ENCODE peak calls at places on chromosomes 11 and 22, in eight cellular contexts. V, U, P, R, O, S, B and L are unnamed samples.

GRCh38 chr11:10731064-10731680 is 19.9 kb upstream of the CTR9 start:
- DNase-seq in V (no peak), U (no peak), P (no peak), R (no peak), O (no peak), S (no peak), B (no peak), L (no peak)

GRCh38 chr11:12502950-12503579 is 125.7 kb downstream of the PARVA start:
- DNase-seq in V (no peak), U (no peak), P (no peak), R (no peak), O (no peak), S (no peak), B (peak; percentile 68), L (no peak)

GRCh38 chr11:129282634-129283033 is 90.5 kb upstream of the ARHGAP32 start:
- DNase-seq in V (no peak), U (no peak), P (no peak), R (no peak), O (no peak), S (no peak), B (no peak), L (no peak)

GRCh38 chr11:47257518-47258316 is at the start of gene NR1H3:
- DNase-seq in V (no peak), U (no peak), P (no peak), R (peak; percentile 45), O (peak; percentile 34), S (no peak), B (peak; percentile 86), L (no peak)

GRCh38 chr11:86812322-86812670 is 12.0 kb downstream of the PRSS23 start:
- DNase-seq in V (no peak), U (no peak), P (no peak), R (no peak), O (no peak), S (no peak), B (no peak), L (no peak)

GRCh38 chr11:79437274-79437980 is 3.4 kb downstream of the TENM4 start:
- DNase-seq in V (no peak), U (no peak), P (no peak), R (peak; percentile 52), O (peak; percentile 24), S (peak; percentile 15), B (peak; percentile 48), L (no peak)

GRCh38 chr11:70555092-70555491 is 156.8 kb downstream of the CTTN start:
- DNase-seq in V (no peak), U (no peak), P (no peak), R (no peak), O (no peak), S (no peak), B (no peak), L (no peak)

GRCh38 chr22:34903416-34903815 is 162.5 kb upstream of the ISX start:
- DNase-seq in V (no peak), U (no peak), P (no peak), R (no peak), O (no peak), S (no peak), B (no peak), L (no peak)

GRCh38 chr11:74505911-74506310 is 12.4 kb upstream of the LIPT2 start:
- DNase-seq in V (no peak), U (no peak), P (no peak), R (no peak), O (no peak), S (no peak), B (no peak), L (no peak)

GRCh38 chr11:35593143-35593542 is 25.1 kb upstream of the FJX1 start:
- DNase-seq in V (no peak), U (no peak), P (no peak), R (no peak), O (peak; percentile 50), S (no peak), B (peak; percentile 76), L (peak; percentile 10)

GRCh38 chr11:19739872-19740271 is 27.2 kb downstream of the NAV2 start:
- DNase-seq in V (no peak), U (no peak), P (no peak), R (peak; percentile 18), O (no peak), S (no peak), B (peak; percentile 24), L (no peak)

GRCh38 chr22:23832226-23833016 is 6.4 kb downstream of the DERL3 start:
- DNase-seq in V (no peak), U (no peak), P (no peak), R (no peak), O (no peak), S (no peak), B (no peak), L (no peak)

GRCh38 chr11:133403900-133404299 is 128.4 kb downstream of the OPCML start:
- DNase-seq in V (no peak), U (no peak), P (no peak), R (no peak), O (no peak), S (no peak), B (no peak), L (no peak)